ENCODE peak calls at places on chromosomes 3 and 15, in ten cellular contexts. F is thyroid gland; S is Ammon's horn; D is OCI-LY7; W is retina; M is NCI-H2081; T is activated T-cell treated with anti-CD3 and anti-CD28 coated beads for 4 hours; O is left colon; A is T-helper 9 cell; U is effector memory CD8-positive, alpha-beta T cell. Z is an unnamed sample.

GRCh38 chr3:38095687-38096483 is 41.0 kb downstream of the ACAA1 start:
- DNase-seq in T (no peak), M (no peak), O (no peak), U (no peak), F (no peak), S (peak; percentile 57), D (no peak), W (no peak), A (no peak), Z (no peak)

GRCh38 chr3:104717828-104718196 is 648.9 kb upstream of the ALCAM start:
- DNase-seq in T (no peak), S (no peak), F (no peak), O (no peak), U (no peak), D (peak; percentile 3), W (no peak), A (no peak), M (no peak), Z (no peak)

GRCh38 chr3:52471371-52472238 is 16.2 kb downstream of the NISCH start:
- DNase-seq in O (no peak), F (peak; percentile 66), U (no peak), W (peak; percentile 53), S (peak; percentile 75), A (no peak), M (no peak), T (no peak), D (peak; percentile 52), Z (no peak)

GRCh38 chr3:42539871-42540714 is 37.6 kb downstream of the VIPR1 start:
- DNase-seq in M (peak; percentile 18), W (peak; percentile 32), F (peak; percentile 76), S (peak; percentile 30), T (peak; percentile 50), A (peak; percentile 71), D (peak; percentile 65), O (peak; percentile 81), U (peak; percentile 64), Z (peak; percentile 33)

GRCh38 chr3:167350245-167350862 is 29.7 kb downstream of the ZBBX start:
- DNase-seq in D (peak; percentile 25), A (no peak), F (no peak), O (no peak), S (peak; percentile 26), T (no peak), M (peak; percentile 74), U (no peak), W (no peak), Z (no peak)

GRCh38 chr15:25790003-25790660 is 73.0 kb downstream of the ATP10A start:
- DNase-seq in T (no peak), F (no peak), S (peak; percentile 65), M (no peak), A (no peak), U (no peak), D (peak; percentile 34), O (no peak), W (no peak), Z (no peak)

GRCh38 chr3:129481783-129482332 is 41.8 kb downstream of the IFT122 start:
- DNase-seq in A (peak; percentile 26), O (no peak), U (peak; percentile 13), D (no peak), M (no peak), W (no peak), T (peak; percentile 13), F (peak; percentile 28), S (no peak), Z (peak; percentile 23)

GRCh38 chr3:6644070-6644929 is 216.6 kb upstream of the GRM7 start:
- DNase-seq in S (no peak), W (no peak), D (no peak), M (no peak), F (no peak), T (no peak), U (no peak), O (no peak), A (no peak), Z (no peak)

GRCh38 chr15:39025881-39026280 is 461.3 kb upstream of the RASGRP1 start:
- DNase-seq in D (no peak), U (no peak), S (no peak), T (no peak), A (no peak), O (no peak), F (no peak), M (no peak), W (no peak), Z (no peak)

GRCh38 chr3:1462916-1463315 is 370.1 kb downstream of the CNTN6 start:
- DNase-seq in T (no peak), S (no peak), M (no peak), F (no peak), A (no peak), U (no peak), W (no peak), D (no peak), O (no peak), Z (no peak)

GRCh38 chr3:195045481-195045880 is 225.5 kb downstream of the XXYLT1 start:
- DNase-seq in S (no peak), A (no peak), U (no peak), F (no peak), T (no peak), O (no peak), M (no peak), W (no peak), D (no peak), Z (no peak)

GRCh38 chr3:32045091-32045964 is 61.1 kb upstream of the GPD1L start:
- DNase-seq in F (peak; percentile 63), D (no peak), U (no peak), A (no peak), M (no peak), S (peak; percentile 64), O (peak; percentile 71), W (no peak), T (no peak), Z (no peak)

GRCh38 chr15:60087561-60087960 is 83.5 kb downstream of the FOXB1 start:
- DNase-seq in S (no peak), O (no peak), T (no peak), F (no peak), M (no peak), D (no peak), W (no peak), U (no peak), A (no peak), Z (no peak)

GRCh38 chr3:196399485-196399945 is 32.7 kb downstream of the UBXN7 start:
- DNase-seq in U (no peak), O (no peak), S (no peak), D (no peak), F (no peak), M (no peak), W (no peak), A (no peak), T (no peak), Z (no peak)

GRCh38 chr3:181700168-181701087 is 11.3 kb upstream of the SOX2 start:
- DNase-seq in F (peak; percentile 67), D (peak; percentile 82), S (peak; percentile 94), A (peak; percentile 35), O (no peak), T (peak; percentile 28), U (peak; percentile 8), M (peak; percentile 96), W (peak; percentile 90), Z (no peak)

GRCh38 chr3:32305477-32305876 is 67.0 kb downstream of the CMTM8 start:
- DNase-seq in O (no peak), S (no peak), M (no peak), W (no peak), T (no peak), A (no peak), U (no peak), D (no peak), F (no peak), Z (no peak)

GRCh38 chr3:129316121-129317013 is 37.7 kb downstream of the HMCES start:
- DNase-seq in M (peak; percentile 90), F (peak; percentile 81), D (peak; percentile 86), U (peak; percentile 87), S (peak; percentile 90), O (peak; percentile 79), T (peak; percentile 95), A (peak; percentile 94), W (peak; percentile 94), Z (peak; percentile 65)

GRCh38 chr3:149655826-149656599 is 1.8 kb downstream of the WWTR1 start:
- DNase-seq in S (no peak), T (no peak), O (no peak), F (peak; percentile 14), U (no peak), D (no peak), M (no peak), W (no peak), A (no peak), Z (no peak)

GRCh38 chr3:190081387-190081786 is 39.3 kb downstream of the P3H2 start:
- DNase-seq in D (no peak), F (no peak), S (peak; percentile 82), O (no peak), U (no peak), T (no peak), A (no peak), W (no peak), M (no peak), Z (no peak)

GRCh38 chr3:159236306-159236705 is 434.5 kb downstream of the MFSD1 start:
- DNase-seq in M (peak; percentile 79), T (no peak), U (no peak), A (no peak), S (no peak), D (no peak), F (no peak), W (no peak), O (no peak), Z (no peak)

GRCh38 chr3:53705024-53705750 is 141.0 kb downstream of the CHDH start:
- DNase-seq in T (no peak), U (no peak), O (no peak), F (no peak), D (no peak), W (no peak), A (no peak), M (peak; percentile 34), S (no peak), Z (no peak)

GRCh38 chr3:12629560-12629959 is 34.4 kb downstream of the RAF1 start:
- DNase-seq in W (no peak), T (no peak), O (no peak), A (no peak), M (no peak), F (peak; percentile 58), S (no peak), D (no peak), U (no peak), Z (no peak)

GRCh38 chr15:70535071-70535954 is 228.0 kb downstream of the UACA start:
- DNase-seq in T (peak; percentile 22), W (peak; percentile 84), A (peak; percentile 42), O (no peak), M (no peak), U (peak; percentile 53), F (no peak), S (no peak), D (peak; percentile 31), Z (peak; percentile 19)

GRCh38 chr15:39133201-39133600 is 447.7 kb upstream of the THBS1 start:
- DNase-seq in M (no peak), D (no peak), S (no peak), O (no peak), F (no peak), W (no peak), T (no peak), U (no peak), A (no peak), Z (no peak)

GRCh38 chr3:48406443-48407431 is 23.1 kb downstream of the PLXNB1 start:
- DNase-seq in T (no peak), O (no peak), M (no peak), S (no peak), A (no peak), F (peak; percentile 1), D (no peak), U (no peak), W (no peak), Z (no peak)

GRCh38 chr3:4805662-4806061 is 173.6 kb upstream of the BHLHE40 start:
- DNase-seq in U (no peak), O (no peak), D (no peak), S (no peak), F (no peak), M (no peak), T (no peak), A (no peak), W (no peak), Z (no peak)

GRCh38 chr3:171223396-171223795 is 196.9 kb upstream of the SLC2A2 start:
- DNase-seq in M (no peak), U (no peak), A (no peak), O (no peak), W (no peak), F (no peak), T (no peak), D (no peak), S (no peak), Z (no peak)

GRCh38 chr15:58361291-58361759 is 70.5 kb upstream of the LIPC start:
- DNase-seq in M (no peak), T (no peak), A (no peak), S (peak; percentile 23), D (no peak), O (no peak), U (no peak), F (no peak), W (no peak), Z (no peak)